ENCODE peak calls at places on chromosomes 3 and 15, in eight cellular contexts. K is testis, O is tibial nerve, J is brain microvascular endothelial cell, D is breast epithelium, C is heart right ventricle, X is ovary, R is GM12865. F is an unnamed sample.

GRCh38 chr3:158950131-158950901 is 148.5 kb downstream of the MFSD1 start:
- DNase-seq in K (no peak), O (no peak), J (no peak), D (no peak), C (no peak), X (no peak), R (no peak), F (no peak)

GRCh38 chr3:113265281-113265680 is 53.9 kb downstream of the BOC start:
- DNase-seq in K (no peak), O (no peak), J (no peak), D (no peak), C (no peak), X (no peak), R (no peak), F (no peak)

GRCh38 chr15:35953424-35953823 is 407.5 kb upstream of the DPH6 start:
- DNase-seq in K (no peak), O (no peak), J (no peak), D (no peak), C (no peak), X (no peak), R (no peak), F (no peak)

GRCh38 chr15:66772967-66773873 is 71.2 kb downstream of the SMAD6 start:
- DNase-seq in K (peak; percentile 52), O (no peak), J (no peak), D (no peak), C (peak; percentile 63), X (peak; percentile 50), R (no peak), F (no peak)

GRCh38 chr3:48896991-48897390 is 1.7 kb downstream of the SLC25A20 start:
- DNase-seq in K (peak; percentile 32), O (no peak), J (no peak), D (no peak), C (no peak), X (no peak), R (peak; percentile 25), F (no peak)

GRCh38 chr15:28896944-28897343 is 11.2 kb downstream of the APBA2 start:
- DNase-seq in K (no peak), O (no peak), J (peak; percentile 94), D (no peak), C (no peak), X (no peak), R (no peak), F (peak; percentile 90)

GRCh38 chr3:179227349-179227748 is 23.6 kb downstream of the KCNMB3 start:
- DNase-seq in K (no peak), O (no peak), J (no peak), D (no peak), C (no peak), X (no peak), R (no peak), F (no peak)

GRCh38 chr3:141303481-141304223 is 64.7 kb upstream of the ZBTB38 start:
- DNase-seq in K (peak; percentile 73), O (no peak), J (peak; percentile 86), D (peak; percentile 38), C (peak; percentile 76), X (no peak), R (peak; percentile 89), F (peak; percentile 41)

GRCh38 chr3:12180218-12180617 is 21.5 kb upstream of the TIMP4 start:
- DNase-seq in K (peak; percentile 23), O (no peak), J (peak; percentile 84), D (peak; percentile 67), C (peak; percentile 44), X (peak; percentile 43), R (no peak), F (no peak)

GRCh38 chr3:119695480-119695879 is 7.3 kb upstream of the CFAP91 start:
- DNase-seq in K (peak; percentile 39), O (no peak), J (no peak), D (no peak), C (no peak), X (no peak), R (peak; percentile 44), F (no peak)

GRCh38 chr15:85168642-85169173 is 187.1 kb downstream of the PDE8A start:
- DNase-seq in K (peak; percentile 58), O (no peak), J (peak; percentile 21), D (peak; percentile 78), C (no peak), X (no peak), R (peak; percentile 40), F (no peak)
- H3K4me3 ChIP-seq in K (peak overlapping the region; percentile 7), O (no peak overlapping the region), J (peak overlapping the region; percentile 46), D (peak overlapping the region; percentile 53), C (no peak overlapping the region), X (no peak overlapping the region), R (no peak overlapping the region), F (no peak overlapping the region)

GRCh38 chr3:61146010-61146569 is 105.2 kb downstream of the FHIT start:
- DNase-seq in K (no peak), O (no peak), J (no peak), D (no peak), C (no peak), X (no peak), R (peak; percentile 10), F (no peak)
- TF ChIP-seq CTCF in K (no peak), O (no peak), J (no peak), D (no peak), C (no peak), X (no peak), R (no peak), F (no peak)

GRCh38 chr3:9347086-9347485 is 15.8 kb upstream of the THUMPD3 start:
- DNase-seq in K (no peak), O (no peak), J (peak; percentile 48), D (no peak), C (no peak), X (no peak), R (no peak), F (no peak)
- H3K4me3 ChIP-seq in K (no peak overlapping the region), O (no peak overlapping the region), J (no peak overlapping the region), D (no peak overlapping the region), C (no peak overlapping the region), X (no peak overlapping the region), R (no peak overlapping the region), F (no peak overlapping the region)

DNA sequence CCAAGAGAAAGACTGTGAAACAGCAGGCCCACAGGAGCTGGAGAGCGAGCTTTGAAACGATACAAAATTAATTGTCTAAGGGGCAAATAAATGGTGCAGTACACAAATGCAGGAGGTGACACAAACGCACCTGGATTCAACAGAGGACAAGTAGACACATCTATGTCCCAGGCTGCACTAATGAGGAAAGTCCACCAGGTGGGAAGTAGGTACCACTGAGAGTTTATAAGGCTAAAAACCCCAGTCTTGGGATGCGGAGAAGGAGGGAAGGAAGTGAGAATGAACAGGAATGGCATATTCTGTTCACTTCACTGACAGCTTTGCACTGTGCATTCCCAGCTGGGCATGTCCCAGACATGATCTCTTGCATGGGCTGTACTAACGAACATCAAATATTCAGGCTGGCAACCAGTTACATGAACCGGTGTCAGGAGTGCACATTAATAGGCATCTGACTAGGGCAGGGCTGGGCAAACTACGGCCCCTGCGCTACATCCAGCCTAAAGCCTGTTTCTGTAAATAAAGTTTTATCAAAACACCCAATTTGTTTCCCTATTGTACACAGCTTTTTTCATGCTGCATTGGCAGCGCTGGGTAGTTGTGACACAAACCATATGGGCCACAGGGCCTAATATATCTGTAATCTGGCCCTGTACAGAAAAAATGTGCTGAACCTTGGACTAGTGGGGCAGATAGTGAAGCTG is 107.1 kb downstream of the IGF2BP2 start:
- DNase-seq in K (no peak), O (no peak), J (no peak), D (no peak), C (no peak), X (no peak), R (no peak), F (no peak)
- TF ChIP-seq CTCF in K (no peak), O (no peak), J (peak; percentile 8), D (no peak), C (no peak), X (no peak), R (no peak), F (no peak)

GRCh38 chr3:17865626-17866025 is 123.2 kb upstream of the TBC1D5 start:
- DNase-seq in K (no peak), O (no peak), J (no peak), D (no peak), C (no peak), X (no peak), R (no peak), F (no peak)

DNA sequence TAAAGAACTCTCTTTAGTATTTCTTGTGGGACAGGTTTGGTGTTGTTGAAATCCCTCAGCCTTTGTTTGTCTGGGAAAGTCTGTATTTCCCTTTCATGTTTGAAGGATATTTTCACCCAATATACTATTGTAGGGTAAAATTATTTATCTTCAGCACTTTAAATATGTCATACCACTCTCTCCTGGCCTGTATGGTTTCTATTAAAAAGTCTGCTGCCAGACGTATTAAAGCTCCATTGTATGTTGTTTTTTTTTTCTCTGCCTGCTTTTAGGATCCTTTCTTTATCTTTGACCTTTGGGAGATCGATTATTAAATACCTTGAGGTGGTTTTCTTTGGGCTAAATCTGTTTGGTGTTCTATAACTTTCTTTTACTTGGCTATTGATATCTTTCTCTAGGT is 119.0 kb upstream of the TBC1D5 start:
- DNase-seq in K (no peak), O (no peak), J (no peak), D (no peak), C (no peak), X (no peak), R (no peak), F (no peak)
- H3K4me3 ChIP-seq in K (no peak overlapping the region), O (no peak overlapping the region), J (no peak overlapping the region), D (no peak overlapping the region), C (no peak overlapping the region), X (no peak overlapping the region), R (no peak overlapping the region), F (no peak overlapping the region)

GRCh38 chr3:169739067-169739466 is 25.8 kb downstream of the TERC start:
- DNase-seq in K (no peak), O (no peak), J (no peak), D (no peak), C (no peak), X (no peak), R (no peak), F (no peak)

GRCh38 chr3:169748670-169749069 is 16.2 kb downstream of the TERC start:
- DNase-seq in K (no peak), O (no peak), J (no peak), D (no peak), C (no peak), X (no peak), R (no peak), F (no peak)

GRCh38 chr3:169746924-169747323 is 17.9 kb downstream of the TERC start:
- DNase-seq in K (no peak), O (no peak), J (no peak), D (no peak), C (no peak), X (no peak), R (no peak), F (no peak)

GRCh38 chr3:169744332-169745054 is 20.4 kb downstream of the TERC start:
- DNase-seq in K (no peak), O (no peak), J (no peak), D (no peak), C (no peak), X (no peak), R (no peak), F (no peak)
- TF ChIP-seq CTCF in K (peak; percentile 39), O (no peak), J (no peak), D (no peak), C (peak; percentile 44), X (no peak), R (peak; percentile 15), F (no peak)

GRCh38 chr3:105328338-105328730 is 38.4 kb upstream of the ALCAM start:
- DNase-seq in K (no peak), O (no peak), J (no peak), D (no peak), C (no peak), X (no peak), R (no peak), F (no peak)
- H3K4me3 ChIP-seq in K (no peak overlapping the region), O (no peak overlapping the region), J (no peak overlapping the region), D (no peak overlapping the region), C (no peak overlapping the region), X (no peak overlapping the region), R (no peak overlapping the region), F (no peak overlapping the region)

F was measured in AG04449.